ENCODE peak calls at places on chromosomes 13 and 19, in five cellular contexts. F, D, R, C and W are unnamed samples.

GRCh38 chr19:12665281-12665573 is 1.3 kb downstream of the MAN2B1 start:
- DNase-seq in F (no peak), D (no peak), R (peak), C (peak), W (no peak)

GRCh38 chr19:19348266-19348665 is 27.6 kb downstream of the MAU2 start:
- DNase-seq in F (no peak), D (no peak), R (no peak), C (no peak), W (no peak)

GRCh38 chr19:51514866-51515481 is 13.4 kb upstream of the SIGLEC12 start:
- DNase-seq in F (no peak), D (no peak), R (no peak), C (no peak), W (peak)

GRCh38 chr13:27665333-27665732 is 43.6 kb downstream of the POLR1D start:
- DNase-seq in F (no peak), D (no peak), R (no peak), C (no peak), W (no peak)

GRCh38 chr13:30803791-30804190 is 68.4 kb downstream of the ALOX5AP start:
- DNase-seq in F (no peak), D (no peak), R (no peak), C (no peak), W (no peak)

GRCh38 chr19:49363265-49364082 is at the start of gene DKKL1:
- DNase-seq in F (peak), D (peak), R (peak), C (peak), W (peak)

GRCh38 chr19:20422216-20422615 is 143.4 kb downstream of the ZNF737 start:
- DNase-seq in F (no peak), D (no peak), R (no peak), C (no peak), W (no peak)

GRCh38 chr19:34416021-34416545 is 11.9 kb downstream of the PDCD2L start:
- DNase-seq in F (no peak), D (no peak), R (no peak), C (no peak), W (no peak)

GRCh38 chr19:30046522-30046921 is 104.5 kb downstream of the URI1 start:
- DNase-seq in F (no peak), D (no peak), R (no peak), C (no peak), W (no peak)

GRCh38 chr19:19263886-19264487 is 9.1 kb downstream of the TM6SF2 start:
- DNase-seq in F (no peak), D (no peak), R (no peak), C (no peak), W (no peak)

GRCh38 chr13:25116044-25116443 is 20.1 kb downstream of the PABPC3 start:
- DNase-seq in F (no peak), D (no peak), R (no peak), C (no peak), W (no peak)

GRCh38 chr19:22026687-22027086 is 15.9 kb upstream of the ZNF208 start:
- DNase-seq in F (no peak), D (no peak), R (no peak), C (no peak), W (no peak)

GRCh38 chr13:77502104-77502720 is 33.3 kb upstream of the SCEL start:
- DNase-seq in F (no peak), D (no peak), R (no peak), C (no peak), W (no peak)

GRCh38 chr13:22931576-22931975 is 249.2 kb upstream of the SGCG start:
- DNase-seq in F (no peak), D (no peak), R (no peak), C (no peak), W (no peak)

GRCh38 chr19:54319049-54319448 is 6.1 kb upstream of the LILRA5 start:
- DNase-seq in F (no peak), D (no peak), R (peak), C (no peak), W (no peak)

GRCh38 chr19:30022659-30023058 is 80.6 kb downstream of the URI1 start:
- DNase-seq in F (no peak), D (no peak), R (no peak), C (no peak), W (no peak)

GRCh38 chr13:38656699-38657098 is 30.2 kb upstream of the FREM2 start:
- DNase-seq in F (no peak), D (peak), R (no peak), C (no peak), W (no peak)

GRCh38 chr13:27792393-27793218 is at the start of gene GSX1:
- DNase-seq in F (peak), D (peak), R (peak), C (no peak), W (no peak)

GRCh38 chr19:52987221-52987620 is 24.5 kb upstream of the ZNF816 start:
- DNase-seq in F (no peak), D (no peak), R (no peak), C (no peak), W (no peak)

GRCh38 chr13:113666951-113667701 is at the start of gene GRK1:
- DNase-seq in F (no peak), D (peak), R (no peak), C (peak), W (no peak)

GRCh38 chr19:36331353-36332228 is 47.4 kb downstream of the ZFP14 start:
- DNase-seq in F (peak), D (peak), R (peak), C (peak), W (peak)

GRCh38 chr19:10927691-10928562 is 512 bp downstream of the YIPF2 start:
- DNase-seq in F (no peak), D (no peak), R (no peak), C (no peak), W (no peak)

GRCh38 chr19:10923503-10924076 is 4.8 kb downstream of the YIPF2 start:
- DNase-seq in F (no peak), D (no peak), R (peak), C (no peak), W (no peak)

GRCh38 chr19:10929402-10929794 is 787 bp downstream of the TIMM29 start:
- DNase-seq in F (no peak), D (no peak), R (no peak), C (no peak), W (no peak)

GRCh38 chr19:10924597-10924996 is 3.8 kb downstream of the YIPF2 start:
- DNase-seq in F (no peak), D (no peak), R (no peak), C (no peak), W (no peak)

GRCh38 chr19:10928563-10929401 is at the start of the genes TIMM29 and YIPF2:
- DNase-seq in F (peak), D (peak), R (peak), C (peak), W (peak)
- TF ChIP-seq POLR2A in F (peak), D (peak), R (peak), C (no peak), W (peak)

DNA sequence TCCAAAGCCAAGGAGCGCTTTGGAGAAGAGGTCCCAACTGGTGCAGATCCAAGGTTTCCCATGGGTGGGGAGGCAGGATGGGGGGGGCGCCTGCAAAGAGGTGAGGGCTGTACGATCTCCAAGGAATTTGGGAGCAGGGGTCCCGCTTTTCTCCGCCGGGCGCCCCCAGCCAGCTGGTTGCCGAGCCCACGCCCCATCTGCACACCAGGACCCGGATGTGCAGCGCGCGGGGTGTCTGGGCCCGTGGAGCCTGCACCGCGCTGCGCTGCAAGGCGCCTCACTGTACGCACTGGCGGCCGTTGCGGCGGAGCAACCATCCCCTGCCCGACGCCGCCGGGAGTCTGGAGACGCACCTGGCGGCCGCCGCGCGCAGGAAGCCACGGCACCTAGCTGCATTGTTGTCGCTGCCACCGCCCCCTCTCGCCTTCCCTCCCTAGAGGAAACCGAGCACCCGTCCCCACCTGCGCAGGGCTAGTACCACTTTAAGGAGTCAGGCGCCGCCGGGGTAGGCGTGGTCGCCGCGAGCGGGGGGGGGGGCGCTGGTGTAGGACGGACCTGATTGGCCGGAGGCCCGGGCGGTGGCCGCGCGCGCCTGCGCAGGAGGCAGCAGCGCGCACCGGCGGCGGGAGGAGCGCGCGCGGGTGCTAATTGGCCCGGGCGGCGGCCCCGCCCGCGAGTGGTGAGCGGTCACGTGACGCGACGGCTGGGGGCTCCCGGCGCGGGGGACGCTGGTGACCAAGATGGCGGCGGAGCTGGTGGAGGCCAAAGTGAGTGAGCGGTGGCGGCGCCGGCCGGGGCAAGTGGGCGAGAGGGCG is at the start of gene PIAS4:
- DNase-seq in F (peak), D (peak), R (peak), C (peak), W (peak)
- TF ChIP-seq POLR2A in F (peak), D (peak), R (peak), C (no peak), W (peak)

DNA sequence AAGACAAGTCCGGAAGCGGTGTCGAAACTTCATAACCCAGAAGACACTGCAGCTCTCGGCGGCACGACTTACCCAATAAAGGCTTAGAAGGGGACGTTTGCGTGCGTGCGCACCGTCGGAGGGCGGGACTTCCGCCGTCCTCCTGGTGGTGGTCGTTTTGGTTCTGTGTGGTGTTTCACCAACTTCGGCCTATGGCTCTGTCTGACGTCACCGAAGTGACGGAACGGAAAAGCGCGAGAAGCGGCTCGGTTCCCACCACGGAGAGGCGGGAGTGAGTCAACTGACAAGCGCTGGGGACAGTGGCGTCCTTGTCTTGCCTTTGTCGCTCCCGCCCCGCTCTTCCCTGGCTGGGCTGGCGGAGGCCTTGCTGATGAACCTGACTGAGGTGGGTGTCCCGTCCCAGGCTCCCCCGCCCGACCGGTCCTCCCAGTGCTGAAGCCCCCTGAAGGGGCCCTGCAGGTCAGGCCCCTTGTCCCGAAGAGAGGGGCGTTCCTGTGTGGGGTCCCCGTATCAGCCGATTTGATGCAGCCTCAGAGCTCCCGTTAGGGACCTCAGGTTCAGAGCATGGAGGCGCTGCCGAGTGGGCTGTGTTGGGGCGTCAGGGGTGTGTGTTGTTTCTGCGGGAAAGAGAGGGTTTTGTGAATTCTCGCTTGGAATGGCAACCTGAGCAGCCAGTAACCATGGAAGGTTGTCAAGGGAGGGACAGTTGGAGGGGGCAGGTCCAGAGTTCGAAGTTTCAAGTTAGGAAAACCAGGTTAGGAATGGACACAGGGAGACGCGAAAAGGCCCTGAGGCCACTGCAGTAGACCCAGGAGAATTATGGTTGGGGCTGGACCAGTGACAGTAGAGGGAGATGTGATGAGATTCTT is at the start of gene ZNF548:
- DNase-seq in F (peak), D (peak), R (peak), C (peak), W (peak)
- TF ChIP-seq POLR2A in F (peak), D (peak), R (peak), C (no peak), W (peak)

GRCh38 chr19:1813837-1814217 is 1.8 kb upstream of the ATP8B3 start:
- DNase-seq in F (no peak), D (no peak), R (no peak), C (no peak), W (no peak)

GRCh38 chr19:1814391-1814790 is 2.3 kb upstream of the ATP8B3 start:
- DNase-seq in F (no peak), D (no peak), R (no peak), C (no peak), W (no peak)

GRCh38 chr19:1816530-1817298 is 4.6 kb upstream of the ATP8B3 start:
- DNase-seq in F (no peak), D (no peak), R (no peak), C (no peak), W (no peak)

GRCh38 chr19:1815605-1816529 is 3.8 kb upstream of the ATP8B3 start:
- DNase-seq in F (no peak), D (no peak), R (no peak), C (no peak), W (no peak)

DNA sequence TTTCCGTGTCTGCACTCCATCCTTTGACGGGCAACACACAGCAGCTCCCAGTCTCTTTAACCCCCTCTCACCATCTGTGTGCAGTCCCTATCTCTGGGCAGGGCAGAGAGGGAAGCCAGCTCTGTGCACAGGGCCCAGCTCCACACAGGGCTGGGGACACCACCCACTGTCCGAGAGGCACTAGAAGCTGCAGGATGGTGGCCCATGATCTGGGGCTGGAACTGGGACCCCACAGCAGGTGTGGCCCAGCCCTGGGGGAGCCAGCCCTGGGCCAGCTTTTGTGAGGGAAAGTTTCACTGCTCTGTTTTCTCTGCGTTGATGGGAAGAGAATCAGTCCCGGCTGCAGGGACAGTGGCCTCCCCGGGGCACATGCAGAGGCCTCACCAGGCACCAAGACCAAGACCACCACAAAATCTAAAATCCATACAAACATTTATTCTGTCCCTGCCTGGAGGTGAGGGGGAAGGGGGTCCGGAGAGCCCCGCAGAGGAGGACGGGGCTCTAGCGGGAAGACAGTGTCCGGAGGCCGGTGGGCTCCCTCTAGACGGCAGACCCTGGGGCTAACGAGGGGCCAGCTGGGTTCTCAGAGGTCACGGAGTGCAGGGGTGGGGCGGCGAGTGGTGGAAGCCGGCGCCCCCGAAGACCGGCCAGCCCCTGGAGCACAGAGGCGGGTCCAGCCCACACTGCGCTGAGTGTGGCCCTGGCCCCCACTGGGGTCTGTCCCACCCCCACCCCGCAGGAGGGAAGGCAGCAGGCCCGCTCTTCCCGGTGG is 2.9 kb upstream of the ATP8B3 start:
- DNase-seq in F (no peak), D (no peak), R (no peak), C (no peak), W (no peak)
- TF ChIP-seq POLR2A in F (no peak), D (no peak), R (no peak), C (no peak), W (no peak)

DNA sequence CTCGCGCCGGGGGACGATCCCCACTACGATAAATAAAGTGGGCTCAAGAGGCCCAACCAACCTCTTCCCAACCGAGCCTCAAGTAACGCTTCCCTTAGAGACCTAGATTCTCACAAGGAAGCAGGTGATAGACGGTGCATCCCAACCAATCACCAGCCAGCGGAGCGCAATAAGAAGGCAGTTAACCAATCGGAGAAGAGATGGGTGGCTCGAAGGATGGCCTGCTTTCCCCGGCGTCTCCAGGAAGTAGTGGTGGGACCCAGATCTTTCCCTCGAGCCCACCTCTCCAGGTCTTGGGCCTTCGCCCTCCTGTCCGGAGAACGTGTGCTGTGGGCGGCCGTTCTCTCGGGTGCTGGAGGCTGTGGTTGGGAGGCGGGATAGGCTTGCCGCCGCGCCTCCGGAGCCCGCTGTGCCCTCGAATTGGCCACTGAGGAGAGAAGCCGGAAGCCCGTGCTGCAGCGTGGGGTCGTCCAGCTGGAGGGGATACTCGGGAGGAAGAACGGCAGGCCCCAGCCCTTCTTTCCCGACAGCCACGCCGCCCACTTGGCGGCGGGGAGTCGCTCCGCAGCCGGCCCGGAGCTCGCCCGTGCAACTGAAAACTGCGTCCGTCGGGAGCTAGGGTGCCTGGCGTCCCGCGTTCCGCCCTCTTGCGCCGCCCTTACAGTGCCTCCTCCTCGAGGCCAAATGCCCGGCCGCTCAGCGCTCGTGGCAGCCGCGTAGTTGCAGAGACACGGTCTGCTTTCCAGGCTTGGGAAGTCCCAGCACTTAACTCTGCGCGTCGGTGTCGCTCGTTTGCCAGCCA is at the start of gene RNF6:
- DNase-seq in F (peak), D (peak), R (peak), C (peak), W (peak)
- TF ChIP-seq POLR2A in F (peak), D (peak), R (peak), C (no peak), W (peak)

DNA sequence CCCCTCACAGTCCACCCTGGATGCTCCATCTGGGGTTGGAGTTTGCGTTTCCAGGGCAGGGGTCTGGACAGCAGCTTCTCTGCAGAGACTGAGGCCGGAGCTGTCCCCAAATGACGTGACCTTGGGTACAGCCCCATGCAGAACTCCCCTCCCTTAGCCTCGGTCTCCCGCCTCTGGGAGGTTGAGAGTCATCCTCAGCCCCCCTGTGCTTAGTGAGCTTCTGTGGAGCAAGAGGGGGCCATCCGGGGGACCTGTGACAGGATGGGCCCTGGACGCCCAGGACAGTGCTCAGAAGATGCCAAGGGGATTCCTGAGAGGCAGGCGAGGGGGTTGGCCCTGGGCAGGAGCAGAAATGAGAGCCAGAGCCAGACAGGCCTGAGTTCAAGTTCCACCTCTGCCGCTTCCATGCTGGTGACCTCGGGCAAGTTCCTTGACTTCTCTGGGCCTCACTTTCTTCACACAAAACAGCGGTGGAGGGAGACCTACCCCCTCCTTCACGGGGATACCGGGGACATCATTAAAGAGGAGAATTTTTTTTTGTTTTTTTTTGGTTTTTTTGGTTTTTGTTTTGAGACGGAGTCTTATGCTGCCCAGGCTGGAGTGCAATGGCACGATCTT is 20.3 kb downstream of the SMIM24 start:
- DNase-seq in F (no peak), D (no peak), R (no peak), C (no peak), W (no peak)
- TF ChIP-seq POLR2A in F (no peak), D (no peak), R (no peak), C (no peak), W (no peak)

GRCh38 chr13:93265800-93266199 is 39.2 kb downstream of the GPC6 start:
- DNase-seq in F (no peak), D (no peak), R (no peak), C (no peak), W (no peak)
- TF ChIP-seq POLR2A in F (no peak), D (no peak), R (no peak), C (no peak), W (no peak)

GRCh38 chr13:110885516-110885915 is 29.4 kb downstream of the ANKRD10 start:
- DNase-seq in F (no peak), D (no peak), R (no peak), C (no peak), W (no peak)
- TF ChIP-seq POLR2A in F (no peak), D (no peak), R (no peak), C (no peak), W (no peak)